ENCODE peak calls at places on chromosomes 6 and 20, in four cellular contexts. One of them, this sample, is unnamed.

GRCh38 chr6:107020239-107020638 is 7.8 kb upstream of the MTRES1 start:
- DNase-seq in choroid plexus epithelial cell: no peak
- DNase-seq in A549: no peak
- DNase-seq in endothelial cell of umbilical vein: no peak
- DNase-seq in this sample: no peak

GRCh38 chr6:69758214-69758613 is 38.6 kb downstream of the LMBRD1 start:
- DNase-seq in choroid plexus epithelial cell: no peak
- DNase-seq in A549: no peak
- DNase-seq in endothelial cell of umbilical vein: peak
- DNase-seq in this sample: no peak

GRCh38 chr6:113347420-113347819 is 509.7 kb upstream of the MARCKS start:
- DNase-seq in choroid plexus epithelial cell: peak
- DNase-seq in endothelial cell of umbilical vein: peak
- DNase-seq in A549: no peak
- DNase-seq in this sample: no peak

GRCh38 chr6:100382767-100383195 is 81.9 kb downstream of the SIM1 start:
- DNase-seq in endothelial cell of umbilical vein: peak
- DNase-seq in choroid plexus epithelial cell: no peak
- DNase-seq in A549: no peak
- DNase-seq in this sample: no peak

GRCh38 chr20:51763965-51764602 is 4.1 kb downstream of the ATP9A start:
- DNase-seq in endothelial cell of umbilical vein: no peak
- DNase-seq in choroid plexus epithelial cell: peak
- DNase-seq in A549: peak
- DNase-seq in this sample: no peak

GRCh38 chr6:27814665-27815424 is 97.4 kb downstream of the OR2B2 start:
- DNase-seq in A549: peak
- DNase-seq in endothelial cell of umbilical vein: peak
- DNase-seq in choroid plexus epithelial cell: peak
- DNase-seq in this sample: peak

GRCh38 chr6:46932941-46933340 is 11.2 kb upstream of the ADGRF5 start:
- DNase-seq in endothelial cell of umbilical vein: no peak
- DNase-seq in A549: no peak
- DNase-seq in choroid plexus epithelial cell: peak
- DNase-seq in this sample: no peak

GRCh38 chr20:60882776-60883303 is 369.2 kb upstream of the CDH4 start:
- DNase-seq in A549: no peak
- DNase-seq in endothelial cell of umbilical vein: no peak
- DNase-seq in choroid plexus epithelial cell: no peak
- DNase-seq in this sample: peak

GRCh38 chr20:52047811-52048302 is 143.7 kb downstream of the ZFP64 start:
- DNase-seq in endothelial cell of umbilical vein: peak
- DNase-seq in A549: no peak
- DNase-seq in choroid plexus epithelial cell: peak
- DNase-seq in this sample: no peak

GRCh38 chr20:21433329-21433890 is 36.1 kb upstream of the NKX2-4 start:
- DNase-seq in choroid plexus epithelial cell: peak
- DNase-seq in endothelial cell of umbilical vein: peak
- DNase-seq in A549: peak
- DNase-seq in this sample: no peak

GRCh38 chr20:50283370-50283769 is 92.7 kb downstream of the CEBPB start:
- DNase-seq in choroid plexus epithelial cell: no peak
- DNase-seq in A549: no peak
- DNase-seq in endothelial cell of umbilical vein: no peak
- DNase-seq in this sample: no peak

GRCh38 chr20:45128066-45128465 is 3.8 kb upstream of the WFDC12 start:
- DNase-seq in A549: no peak
- DNase-seq in endothelial cell of umbilical vein: no peak
- DNase-seq in choroid plexus epithelial cell: no peak
- DNase-seq in this sample: peak

GRCh38 chr6:129860901-129861665 is at the start of gene TMEM244:
- DNase-seq in choroid plexus epithelial cell: peak
- DNase-seq in endothelial cell of umbilical vein: no peak
- DNase-seq in A549: no peak
- DNase-seq in this sample: no peak

GRCh38 chr6:138953451-138953850 is 34.6 kb downstream of the REPS1 start:
- DNase-seq in endothelial cell of umbilical vein: no peak
- DNase-seq in choroid plexus epithelial cell: peak
- DNase-seq in A549: no peak
- DNase-seq in this sample: no peak

GRCh38 chr6:37258716-37259115 is 772 bp upstream of the TMEM217 start:
- DNase-seq in choroid plexus epithelial cell: no peak
- DNase-seq in endothelial cell of umbilical vein: peak
- DNase-seq in A549: no peak
- DNase-seq in this sample: no peak

GRCh38 chr6:134223761-134224445 is 94.0 kb downstream of the SGK1 start:
- DNase-seq in A549: no peak
- DNase-seq in endothelial cell of umbilical vein: no peak
- DNase-seq in choroid plexus epithelial cell: no peak
- DNase-seq in this sample: no peak

GRCh38 chr6:64266351-64266821 is 630.8 kb downstream of the PHF3 start:
- DNase-seq in choroid plexus epithelial cell: no peak
- DNase-seq in A549: no peak
- DNase-seq in endothelial cell of umbilical vein: no peak
- DNase-seq in this sample: no peak

GRCh38 chr6:133854633-133855598 is 34.0 kb upstream of the TCF21 start:
- DNase-seq in choroid plexus epithelial cell: no peak
- DNase-seq in A549: no peak
- DNase-seq in endothelial cell of umbilical vein: no peak
- DNase-seq in this sample: no peak

GRCh38 chr20:62616728-62617621 is 25.3 kb upstream of the SLCO4A1 start:
- DNase-seq in choroid plexus epithelial cell: peak
- DNase-seq in A549: peak
- DNase-seq in endothelial cell of umbilical vein: peak
- DNase-seq in this sample: no peak

GRCh38 chr20:25294459-25295385 is 46.8 kb downstream of the PYGB start:
- DNase-seq in A549: peak
- DNase-seq in choroid plexus epithelial cell: peak
- DNase-seq in endothelial cell of umbilical vein: peak
- DNase-seq in this sample: no peak

GRCh38 chr20:6583134-6583738 is 184.2 kb upstream of the BMP2 start:
- DNase-seq in choroid plexus epithelial cell: peak
- DNase-seq in A549: peak
- DNase-seq in endothelial cell of umbilical vein: peak
- DNase-seq in this sample: peak

GRCh38 chr20:23155141-23155590 is 69.0 kb upstream of the CD93 start:
- DNase-seq in A549: no peak
- DNase-seq in choroid plexus epithelial cell: no peak
- DNase-seq in endothelial cell of umbilical vein: no peak
- DNase-seq in this sample: no peak

GRCh38 chr20:59789641-59790040 is 143.8 kb downstream of the SYCP2 start:
- DNase-seq in endothelial cell of umbilical vein: no peak
- DNase-seq in A549: no peak
- DNase-seq in choroid plexus epithelial cell: no peak
- DNase-seq in this sample: no peak

GRCh38 chr6:77143659-77144447 is 319.4 kb downstream of the HTR1B start:
- DNase-seq in choroid plexus epithelial cell: no peak
- DNase-seq in endothelial cell of umbilical vein: no peak
- DNase-seq in A549: no peak
- DNase-seq in this sample: no peak

GRCh38 chr20:61333484-61334108 is 81.5 kb downstream of the CDH4 start:
- DNase-seq in choroid plexus epithelial cell: no peak
- DNase-seq in endothelial cell of umbilical vein: no peak
- DNase-seq in A549: no peak
- DNase-seq in this sample: no peak

GRCh38 chr20:764255-764654 is 4.0 kb downstream of the SLC52A3 start:
- DNase-seq in choroid plexus epithelial cell: no peak
- DNase-seq in A549: no peak
- DNase-seq in endothelial cell of umbilical vein: no peak
- DNase-seq in this sample: no peak

GRCh38 chr6:137823826-137824501 is 43.1 kb upstream of the TNFAIP3 start:
- DNase-seq in endothelial cell of umbilical vein: no peak
- DNase-seq in A549: peak
- DNase-seq in choroid plexus epithelial cell: peak
- DNase-seq in this sample: peak

GRCh38 chr6:162387723-162388382 is 339.7 kb downstream of the PRKN start:
- DNase-seq in endothelial cell of umbilical vein: no peak
- DNase-seq in A549: no peak
- DNase-seq in choroid plexus epithelial cell: no peak
- DNase-seq in this sample: no peak

GRCh38 chr6:46776070-46776752 is 17.0 kb upstream of the MEP1A start:
- DNase-seq in endothelial cell of umbilical vein: no peak
- DNase-seq in choroid plexus epithelial cell: no peak
- DNase-seq in A549: no peak
- DNase-seq in this sample: no peak

GRCh38 chr6:73516712-73517489 is 3.9 kb downstream of the EEF1A1 start:
- DNase-seq in choroid plexus epithelial cell: no peak
- DNase-seq in endothelial cell of umbilical vein: peak
- DNase-seq in A549: no peak
- DNase-seq in this sample: no peak
- H3K4me3 ChIP-seq in choroid plexus epithelial cell: peak
- H3K4me3 ChIP-seq in endothelial cell of umbilical vein: peak
- H3K4me3 ChIP-seq in A549: peak
- H3K4me3 ChIP-seq in this sample: peak

GRCh38 chr20:48701702-48702101 is 126.1 kb downstream of the PREX1 start:
- DNase-seq in choroid plexus epithelial cell: no peak
- DNase-seq in A549: no peak
- DNase-seq in endothelial cell of umbilical vein: no peak
- DNase-seq in this sample: no peak

GRCh38 chr20:48695738-48696137 is 132.1 kb downstream of the PREX1 start:
- DNase-seq in A549: no peak
- DNase-seq in choroid plexus epithelial cell: no peak
- DNase-seq in endothelial cell of umbilical vein: no peak
- DNase-seq in this sample: no peak

GRCh38 chr20:48695255-48695654 is 132.5 kb downstream of the PREX1 start:
- DNase-seq in choroid plexus epithelial cell: no peak
- DNase-seq in A549: no peak
- DNase-seq in endothelial cell of umbilical vein: no peak
- DNase-seq in this sample: no peak

GRCh38 chr20:48697845-48698491 is 129.8 kb downstream of the PREX1 start:
- DNase-seq in endothelial cell of umbilical vein: peak
- DNase-seq in choroid plexus epithelial cell: peak
- DNase-seq in A549: peak
- DNase-seq in this sample: peak

GRCh38 chr20:48698507-48699267 is 129.1 kb downstream of the PREX1 start:
- DNase-seq in endothelial cell of umbilical vein: no peak
- DNase-seq in A549: no peak
- DNase-seq in choroid plexus epithelial cell: no peak
- DNase-seq in this sample: no peak
- TF ChIP-seq CTCF in endothelial cell of umbilical vein: peak
- TF ChIP-seq CTCF in A549: no peak
- TF ChIP-seq CTCF in choroid plexus epithelial cell: peak
- TF ChIP-seq CTCF in this sample: peak

DNA sequence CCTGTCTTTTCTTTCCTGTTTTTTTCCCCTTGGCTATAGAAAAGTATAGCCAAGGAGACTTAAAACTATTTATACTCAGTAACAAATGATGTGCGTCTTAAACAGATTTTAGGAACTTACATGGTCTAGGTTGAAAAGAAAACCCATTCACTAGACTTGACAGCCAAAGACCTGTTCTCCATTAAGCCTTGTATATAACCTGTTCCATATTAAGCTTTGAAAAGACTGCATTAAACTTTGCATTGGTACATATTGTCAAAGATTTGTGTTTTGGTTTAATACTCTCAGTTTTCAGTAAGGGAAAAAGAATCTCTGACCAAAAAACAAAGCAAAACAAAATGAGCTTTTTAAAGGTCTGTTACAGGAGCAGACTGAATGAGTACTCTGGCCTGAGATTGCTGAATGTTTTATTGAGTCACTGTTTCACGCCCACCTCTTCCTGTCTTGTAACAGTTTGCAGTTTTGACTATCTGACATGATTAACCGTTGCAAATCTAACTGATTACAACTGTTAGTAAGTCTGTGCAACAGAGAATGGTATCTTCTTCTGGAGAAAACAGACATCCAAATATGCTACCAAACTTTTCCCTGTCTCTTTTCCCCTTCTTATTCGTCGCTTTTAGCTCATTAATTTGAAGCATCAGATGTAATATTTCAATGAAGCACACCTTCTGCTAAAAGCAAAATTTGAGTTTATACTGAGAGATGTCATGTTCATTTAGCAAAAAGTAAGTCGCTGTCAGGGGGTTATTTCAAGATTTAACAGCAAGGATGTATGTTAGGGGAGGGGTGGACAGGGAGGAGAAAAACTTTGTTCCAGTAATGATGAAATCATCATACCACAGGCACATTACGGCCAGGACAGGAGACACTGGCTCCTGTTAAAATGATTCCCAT is 59.1 kb upstream of the SUPT3H start:
- DNase-seq in choroid plexus epithelial cell: peak
- DNase-seq in A549: no peak
- DNase-seq in endothelial cell of umbilical vein: peak
- DNase-seq in this sample: no peak
- H3K4me3 ChIP-seq in choroid plexus epithelial cell: no peak
- H3K4me3 ChIP-seq in A549: no peak
- H3K4me3 ChIP-seq in endothelial cell of umbilical vein: no peak
- H3K4me3 ChIP-seq in this sample: no peak

GRCh38 chr6:154497118-154497517 is 13.4 kb downstream of the CNKSR3 start:
- DNase-seq in choroid plexus epithelial cell: no peak
- DNase-seq in endothelial cell of umbilical vein: no peak
- DNase-seq in A549: no peak
- DNase-seq in this sample: no peak

GRCh38 chr6:154500769-154501171 is 9.7 kb downstream of the CNKSR3 start:
- DNase-seq in choroid plexus epithelial cell: no peak
- DNase-seq in A549: no peak
- DNase-seq in endothelial cell of umbilical vein: peak
- DNase-seq in this sample: no peak

GRCh38 chr6:154496191-154496590 is 14.3 kb downstream of the CNKSR3 start:
- DNase-seq in endothelial cell of umbilical vein: no peak
- DNase-seq in choroid plexus epithelial cell: no peak
- DNase-seq in A549: no peak
- DNase-seq in this sample: no peak

GRCh38 chr6:154499854-154500589 is 10.5 kb downstream of the CNKSR3 start:
- DNase-seq in A549: no peak
- DNase-seq in choroid plexus epithelial cell: no peak
- DNase-seq in endothelial cell of umbilical vein: peak
- DNase-seq in this sample: no peak

DNA sequence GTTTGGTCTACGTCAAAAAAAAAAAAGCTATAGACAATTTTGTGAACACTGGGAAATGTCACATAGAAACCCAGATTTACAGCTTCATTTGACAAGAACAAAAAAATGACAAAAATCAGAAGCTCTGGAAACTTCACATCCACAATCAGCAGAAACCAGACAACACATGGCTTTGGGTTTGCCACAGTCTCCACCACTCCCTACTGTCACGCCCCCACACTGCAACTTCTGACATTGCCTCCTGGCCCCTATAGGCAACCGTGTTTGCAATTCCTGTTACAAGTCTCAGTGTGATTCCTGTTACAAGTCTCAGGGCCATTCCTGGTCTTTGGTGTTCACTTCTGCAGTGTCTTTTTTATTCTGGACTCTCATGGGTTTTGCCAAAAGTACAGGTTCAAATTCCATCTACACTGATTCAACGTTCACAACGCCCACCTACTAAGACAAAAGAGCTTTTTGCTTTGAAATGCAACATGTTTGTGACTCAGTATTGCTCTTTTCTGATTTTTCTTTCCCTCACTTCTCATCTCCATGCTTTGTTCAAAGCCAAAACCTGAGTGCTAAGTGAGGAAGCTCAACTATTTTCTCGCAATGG is 12.0 kb downstream of the CNKSR3 start:
- DNase-seq in A549: no peak
- DNase-seq in endothelial cell of umbilical vein: no peak
- DNase-seq in choroid plexus epithelial cell: no peak
- DNase-seq in this sample: no peak
- TF ChIP-seq CTCF in A549: no peak
- TF ChIP-seq CTCF in endothelial cell of umbilical vein: no peak
- TF ChIP-seq CTCF in choroid plexus epithelial cell: no peak
- TF ChIP-seq CTCF in this sample: no peak

GRCh38 chr6:33018904-33019303 is 9.5 kb upstream of the HLA-DOA start:
- DNase-seq in endothelial cell of umbilical vein: peak
- DNase-seq in choroid plexus epithelial cell: peak
- DNase-seq in A549: no peak
- DNase-seq in this sample: no peak
- H3K4me3 ChIP-seq in endothelial cell of umbilical vein: peak
- H3K4me3 ChIP-seq in choroid plexus epithelial cell: peak
- H3K4me3 ChIP-seq in A549: no peak
- H3K4me3 ChIP-seq in this sample: no peak